ENCODE peak calls at places on chromosomes 13 and 19, in four cellular contexts. J, U, X and F are unnamed samples.

GRCh38 chr13:66087149-66087780 is 1142.9 kb downstream of the PCDH9 start:
- DNase-seq in J (no peak), X (no peak), U (no peak), F (no peak)

GRCh38 chr13:113947321-113948033 is 26.4 kb downstream of the C13orf46 start:
- DNase-seq in X (peak), U (peak), J (peak), F (no peak)

GRCh38 chr19:41134616-41135015 is 20.4 kb downstream of the CYP2F1 start:
- DNase-seq in U (no peak), J (no peak), X (no peak), F (no peak)

GRCh38 chr19:29741226-29741625 is 26.2 kb upstream of the C19orf12 start:
- DNase-seq in X (no peak), U (no peak), J (no peak), F (no peak)

GRCh38 chr13:65932013-65932412 is 1298.1 kb downstream of the PCDH9 start:
- DNase-seq in U (no peak), X (no peak), J (no peak), F (no peak)

GRCh38 chr19:47020992-47021496 is 1.4 kb downstream of the NPAS1 start:
- DNase-seq in U (no peak), J (peak), X (no peak), F (no peak)

GRCh38 chr19:30097746-30098280 is 155.8 kb downstream of the URI1 start:
- DNase-seq in J (no peak), U (no peak), X (no peak), F (no peak)

GRCh38 chr13:45413826-45414312 is 4.3 kb downstream of the SLC25A30 start:
- DNase-seq in U (no peak), J (no peak), X (no peak), F (no peak)

GRCh38 chr19:35011091-35011689 is 11.1 kb downstream of the GRAMD1A start:
- DNase-seq in U (no peak), X (no peak), J (no peak), F (no peak)